ENCODE peak calls at places on chromosomes 16 and 17, in five cellular contexts. One of them, this sample, is unnamed.

GRCh38 chr16:87150359-87151280 is 166.6 kb downstream of the C16orf95 start:
- DNase-seq in bronchial epithelial cell: no peak
- DNase-seq in stimulated activated CD4-positive, alpha-beta T cell treated with anti-CD3 and anti-CD28 coated beads, Interleukin-1b, Interleukin-23, amount 100 ng/mL, for 1 hour: no peak
- DNase-seq in mesendoderm: no peak
- DNase-seq in dorsolateral prefrontal cortex: no peak
- DNase-seq in this sample: peak

GRCh38 chr17:31900877-31901276 is 631 bp downstream of the UTP6 start:
- DNase-seq in dorsolateral prefrontal cortex: no peak
- DNase-seq in mesendoderm: peak
- DNase-seq in stimulated activated CD4-positive, alpha-beta T cell treated with anti-CD3 and anti-CD28 coated beads, Interleukin-1b, Interleukin-23, amount 100 ng/mL, for 1 hour: no peak
- DNase-seq in bronchial epithelial cell: peak
- DNase-seq in this sample: no peak

GRCh38 chr17:67138392-67138791 is 94.0 kb downstream of the CACNG1 start:
- DNase-seq in dorsolateral prefrontal cortex: no peak
- DNase-seq in mesendoderm: no peak
- DNase-seq in bronchial epithelial cell: no peak
- DNase-seq in stimulated activated CD4-positive, alpha-beta T cell treated with anti-CD3 and anti-CD28 coated beads, Interleukin-1b, Interleukin-23, amount 100 ng/mL, for 1 hour: no peak
- DNase-seq in this sample: no peak

GRCh38 chr16:88352261-88353200 is 30.2 kb upstream of the ZNF469 start:
- DNase-seq in stimulated activated CD4-positive, alpha-beta T cell treated with anti-CD3 and anti-CD28 coated beads, Interleukin-1b, Interleukin-23, amount 100 ng/mL, for 1 hour: no peak
- DNase-seq in bronchial epithelial cell: no peak
- DNase-seq in dorsolateral prefrontal cortex: no peak
- DNase-seq in mesendoderm: no peak
- DNase-seq in this sample: peak

GRCh38 chr17:79728908-79729471 is 1.8 kb upstream of the ENPP7 start:
- DNase-seq in mesendoderm: no peak
- DNase-seq in dorsolateral prefrontal cortex: no peak
- DNase-seq in stimulated activated CD4-positive, alpha-beta T cell treated with anti-CD3 and anti-CD28 coated beads, Interleukin-1b, Interleukin-23, amount 100 ng/mL, for 1 hour: no peak
- DNase-seq in bronchial epithelial cell: no peak
- DNase-seq in this sample: no peak

GRCh38 chr17:40433551-40434384 is 9.5 kb upstream of the IGFBP4 start:
- DNase-seq in bronchial epithelial cell: no peak
- DNase-seq in stimulated activated CD4-positive, alpha-beta T cell treated with anti-CD3 and anti-CD28 coated beads, Interleukin-1b, Interleukin-23, amount 100 ng/mL, for 1 hour: no peak
- DNase-seq in dorsolateral prefrontal cortex: no peak
- DNase-seq in mesendoderm: peak
- DNase-seq in this sample: no peak

GRCh38 chr17:58337600-58338453 is 9.2 kb upstream of the TSPOAP1 start:
- DNase-seq in bronchial epithelial cell: peak
- DNase-seq in stimulated activated CD4-positive, alpha-beta T cell treated with anti-CD3 and anti-CD28 coated beads, Interleukin-1b, Interleukin-23, amount 100 ng/mL, for 1 hour: peak
- DNase-seq in mesendoderm: peak
- DNase-seq in dorsolateral prefrontal cortex: no peak
- DNase-seq in this sample: peak

GRCh38 chr16:56684926-56685590 is 2.8 kb downstream of the MT1X start:
- DNase-seq in bronchial epithelial cell: peak
- DNase-seq in dorsolateral prefrontal cortex: no peak
- DNase-seq in stimulated activated CD4-positive, alpha-beta T cell treated with anti-CD3 and anti-CD28 coated beads, Interleukin-1b, Interleukin-23, amount 100 ng/mL, for 1 hour: no peak
- DNase-seq in mesendoderm: no peak
- DNase-seq in this sample: no peak

GRCh38 chr17:47715669-47716325 is 17.2 kb upstream of the TBX21 start:
- DNase-seq in dorsolateral prefrontal cortex: no peak
- DNase-seq in mesendoderm: no peak
- DNase-seq in stimulated activated CD4-positive, alpha-beta T cell treated with anti-CD3 and anti-CD28 coated beads, Interleukin-1b, Interleukin-23, amount 100 ng/mL, for 1 hour: no peak
- DNase-seq in bronchial epithelial cell: no peak
- DNase-seq in this sample: no peak

GRCh38 chr16:88504489-88505404 is 51.7 kb downstream of the ZFPM1 start:
- DNase-seq in dorsolateral prefrontal cortex: no peak
- DNase-seq in stimulated activated CD4-positive, alpha-beta T cell treated with anti-CD3 and anti-CD28 coated beads, Interleukin-1b, Interleukin-23, amount 100 ng/mL, for 1 hour: no peak
- DNase-seq in mesendoderm: no peak
- DNase-seq in bronchial epithelial cell: no peak
- DNase-seq in this sample: no peak

GRCh38 chr17:82105882-82106696 is 8.1 kb upstream of the FASN start:
- DNase-seq in stimulated activated CD4-positive, alpha-beta T cell treated with anti-CD3 and anti-CD28 coated beads, Interleukin-1b, Interleukin-23, amount 100 ng/mL, for 1 hour: peak
- DNase-seq in bronchial epithelial cell: peak
- DNase-seq in mesendoderm: peak
- DNase-seq in dorsolateral prefrontal cortex: no peak
- DNase-seq in this sample: no peak

GRCh38 chr16:8905168-8905762 is 23.1 kb downstream of the LITAFD start:
- DNase-seq in mesendoderm: peak
- DNase-seq in stimulated activated CD4-positive, alpha-beta T cell treated with anti-CD3 and anti-CD28 coated beads, Interleukin-1b, Interleukin-23, amount 100 ng/mL, for 1 hour: no peak
- DNase-seq in dorsolateral prefrontal cortex: no peak
- DNase-seq in bronchial epithelial cell: peak
- DNase-seq in this sample: no peak

GRCh38 chr17:31373150-31374082 is 18.1 kb upstream of the RAB11FIP4 start:
- DNase-seq in mesendoderm: peak
- DNase-seq in stimulated activated CD4-positive, alpha-beta T cell treated with anti-CD3 and anti-CD28 coated beads, Interleukin-1b, Interleukin-23, amount 100 ng/mL, for 1 hour: no peak
- DNase-seq in bronchial epithelial cell: peak
- DNase-seq in dorsolateral prefrontal cortex: no peak
- DNase-seq in this sample: no peak

GRCh38 chr17:43723697-43724359 is 34.8 kb downstream of the SOST start:
- DNase-seq in stimulated activated CD4-positive, alpha-beta T cell treated with anti-CD3 and anti-CD28 coated beads, Interleukin-1b, Interleukin-23, amount 100 ng/mL, for 1 hour: no peak
- DNase-seq in mesendoderm: peak
- DNase-seq in bronchial epithelial cell: peak
- DNase-seq in dorsolateral prefrontal cortex: no peak
- DNase-seq in this sample: no peak

GRCh38 chr16:67447508-67448076 is 16.7 kb downstream of the HSD11B2 start:
- DNase-seq in bronchial epithelial cell: peak
- DNase-seq in stimulated activated CD4-positive, alpha-beta T cell treated with anti-CD3 and anti-CD28 coated beads, Interleukin-1b, Interleukin-23, amount 100 ng/mL, for 1 hour: no peak
- DNase-seq in dorsolateral prefrontal cortex: no peak
- DNase-seq in mesendoderm: no peak
- DNase-seq in this sample: no peak

GRCh38 chr17:41265078-41265477 is at the start of gene KRTAP9-6:
- DNase-seq in mesendoderm: no peak
- DNase-seq in dorsolateral prefrontal cortex: no peak
- DNase-seq in bronchial epithelial cell: no peak
- DNase-seq in stimulated activated CD4-positive, alpha-beta T cell treated with anti-CD3 and anti-CD28 coated beads, Interleukin-1b, Interleukin-23, amount 100 ng/mL, for 1 hour: no peak
- DNase-seq in this sample: no peak

GRCh38 chr16:15141586-15141985 is 47.5 kb upstream of the RRN3 start:
- DNase-seq in bronchial epithelial cell: no peak
- DNase-seq in stimulated activated CD4-positive, alpha-beta T cell treated with anti-CD3 and anti-CD28 coated beads, Interleukin-1b, Interleukin-23, amount 100 ng/mL, for 1 hour: no peak
- DNase-seq in dorsolateral prefrontal cortex: no peak
- DNase-seq in mesendoderm: no peak
- DNase-seq in this sample: peak

GRCh38 chr17:977163-977562 is 2.4 kb downstream of the NXN start:
- DNase-seq in bronchial epithelial cell: peak
- DNase-seq in stimulated activated CD4-positive, alpha-beta T cell treated with anti-CD3 and anti-CD28 coated beads, Interleukin-1b, Interleukin-23, amount 100 ng/mL, for 1 hour: no peak
- DNase-seq in dorsolateral prefrontal cortex: no peak
- DNase-seq in mesendoderm: no peak
- DNase-seq in this sample: no peak

GRCh38 chr16:74468807-74469511 is 47.7 kb upstream of the CLEC18B start:
- DNase-seq in bronchial epithelial cell: no peak
- DNase-seq in dorsolateral prefrontal cortex: no peak
- DNase-seq in stimulated activated CD4-positive, alpha-beta T cell treated with anti-CD3 and anti-CD28 coated beads, Interleukin-1b, Interleukin-23, amount 100 ng/mL, for 1 hour: no peak
- DNase-seq in mesendoderm: no peak
- DNase-seq in this sample: no peak

GRCh38 chr16:87432330-87432915 is 40.3 kb downstream of the MAP1LC3B start:
- DNase-seq in dorsolateral prefrontal cortex: no peak
- DNase-seq in mesendoderm: no peak
- DNase-seq in bronchial epithelial cell: no peak
- DNase-seq in stimulated activated CD4-positive, alpha-beta T cell treated with anti-CD3 and anti-CD28 coated beads, Interleukin-1b, Interleukin-23, amount 100 ng/mL, for 1 hour: no peak
- DNase-seq in this sample: no peak

GRCh38 chr16:15985144-15985543 is 35.7 kb downstream of the ABCC1 start:
- DNase-seq in stimulated activated CD4-positive, alpha-beta T cell treated with anti-CD3 and anti-CD28 coated beads, Interleukin-1b, Interleukin-23, amount 100 ng/mL, for 1 hour: no peak
- DNase-seq in mesendoderm: no peak
- DNase-seq in dorsolateral prefrontal cortex: no peak
- DNase-seq in bronchial epithelial cell: no peak
- DNase-seq in this sample: no peak

GRCh38 chr16:10883004-10883403 is 6.0 kb downstream of the CIITA start:
- DNase-seq in bronchial epithelial cell: no peak
- DNase-seq in mesendoderm: peak
- DNase-seq in dorsolateral prefrontal cortex: no peak
- DNase-seq in stimulated activated CD4-positive, alpha-beta T cell treated with anti-CD3 and anti-CD28 coated beads, Interleukin-1b, Interleukin-23, amount 100 ng/mL, for 1 hour: no peak
- DNase-seq in this sample: no peak

GRCh38 chr17:19833914-19834313 is 33.8 kb downstream of the ULK2 start:
- DNase-seq in mesendoderm: peak
- DNase-seq in stimulated activated CD4-positive, alpha-beta T cell treated with anti-CD3 and anti-CD28 coated beads, Interleukin-1b, Interleukin-23, amount 100 ng/mL, for 1 hour: no peak
- DNase-seq in bronchial epithelial cell: peak
- DNase-seq in dorsolateral prefrontal cortex: no peak
- DNase-seq in this sample: no peak

GRCh38 chr16:1953734-1954133 is 755 bp downstream of the RPL3L start:
- DNase-seq in bronchial epithelial cell: no peak
- DNase-seq in stimulated activated CD4-positive, alpha-beta T cell treated with anti-CD3 and anti-CD28 coated beads, Interleukin-1b, Interleukin-23, amount 100 ng/mL, for 1 hour: no peak
- DNase-seq in dorsolateral prefrontal cortex: no peak
- DNase-seq in mesendoderm: no peak
- DNase-seq in this sample: no peak

GRCh38 chr16:48054881-48055601 is 100.8 kb downstream of the ABCC12 start:
- DNase-seq in mesendoderm: peak
- DNase-seq in stimulated activated CD4-positive, alpha-beta T cell treated with anti-CD3 and anti-CD28 coated beads, Interleukin-1b, Interleukin-23, amount 100 ng/mL, for 1 hour: no peak
- DNase-seq in dorsolateral prefrontal cortex: peak
- DNase-seq in bronchial epithelial cell: peak
- DNase-seq in this sample: peak

GRCh38 chr17:53949473-53950090 is 126.9 kb downstream of the KIF2B start:
- DNase-seq in mesendoderm: peak
- DNase-seq in bronchial epithelial cell: peak
- DNase-seq in stimulated activated CD4-positive, alpha-beta T cell treated with anti-CD3 and anti-CD28 coated beads, Interleukin-1b, Interleukin-23, amount 100 ng/mL, for 1 hour: no peak
- DNase-seq in dorsolateral prefrontal cortex: no peak
- DNase-seq in this sample: no peak

GRCh38 chr16:66996324-66996982 is 8.1 kb downstream of the CES4A start:
- DNase-seq in stimulated activated CD4-positive, alpha-beta T cell treated with anti-CD3 and anti-CD28 coated beads, Interleukin-1b, Interleukin-23, amount 100 ng/mL, for 1 hour: no peak
- DNase-seq in bronchial epithelial cell: peak
- DNase-seq in mesendoderm: no peak
- DNase-seq in dorsolateral prefrontal cortex: peak
- DNase-seq in this sample: peak

GRCh38 chr17:11909348-11909747 is 87.9 kb downstream of the ZNF18 start:
- DNase-seq in dorsolateral prefrontal cortex: no peak
- DNase-seq in stimulated activated CD4-positive, alpha-beta T cell treated with anti-CD3 and anti-CD28 coated beads, Interleukin-1b, Interleukin-23, amount 100 ng/mL, for 1 hour: no peak
- DNase-seq in mesendoderm: peak
- DNase-seq in bronchial epithelial cell: no peak
- DNase-seq in this sample: no peak

This sample was measured in posterior cingulate gyrus.